ENCODE peak calls at places on chromosome 1, in four cellular contexts. K is endothelial cell of umbilical vein, M is kidney, N is IMR-90. R is an unnamed sample.

GRCh38 chr1:67945733-67946374 is 104.6 kb downstream of the DIRAS3 start:
- DNase-seq in K (no peak), M (no peak), N (peak; percentile 16), R (no peak)

GRCh38 chr1:58290685-58291372 is 255.7 kb downstream of the OMA1 start:
- DNase-seq in K (peak; percentile 12), M (no peak), N (peak; percentile 16), R (peak; percentile 21)

GRCh38 chr1:147541672-147542548 is 609 bp downstream of the BCL9 start:
- DNase-seq in K (no peak), M (peak; percentile 85), N (peak; percentile 39), R (peak; percentile 64)

GRCh38 chr1:119083479-119083878 is 57.0 kb downstream of the WARS2 start:
- DNase-seq in K (no peak), M (no peak), N (no peak), R (no peak)

GRCh38 chr1:9595968-9596340 is 7.2 kb downstream of the TMEM201 start:
- DNase-seq in K (no peak), M (no peak), N (no peak), R (no peak)

GRCh38 chr1:99726818-99727217 is 39.6 kb downstream of the FRRS1 start:
- DNase-seq in K (no peak), M (no peak), N (no peak), R (no peak)

GRCh38 chr1:102097451-102097850 is 100.7 kb upstream of the OLFM3 start:
- DNase-seq in K (no peak), M (no peak), N (no peak), R (no peak)

GRCh38 chr1:181131255-181131901 is 42.9 kb downstream of the IER5 start:
- DNase-seq in K (no peak), M (no peak), N (no peak), R (no peak)

GRCh38 chr1:111615874-111616715 is 3.5 kb upstream of the RAP1A start:
- DNase-seq in K (no peak), M (no peak), N (peak; percentile 32), R (no peak)

GRCh38 chr1:35702540-35702939 is 16.1 kb downstream of the C1orf216 start:
- DNase-seq in K (no peak), M (no peak), N (no peak), R (no peak)

GRCh38 chr1:44090409-44091252 is 28.0 kb upstream of the KLF17 start:
- DNase-seq in K (no peak), M (no peak), N (no peak), R (no peak)

GRCh38 chr1:211939876-211940468 is 95.4 kb downstream of the INTS7 start:
- DNase-seq in K (no peak), M (no peak), N (no peak), R (no peak)

GRCh38 chr1:65467536-65467935 is 47.1 kb downstream of the LEPR start:
- DNase-seq in K (no peak), M (no peak), N (peak; percentile 58), R (peak; percentile 67)

GRCh38 chr1:8962812-8963669 is 17.4 kb downstream of the CA6 start:
- DNase-seq in K (peak; percentile 40), M (no peak), N (no peak), R (no peak)

GRCh38 chr1:47440849-47441170 is 3.0 kb downstream of the FOXD2 start:
- DNase-seq in K (no peak), M (no peak), N (no peak), R (no peak)

GRCh38 chr1:156692409-156692957 is 12.9 kb downstream of the CRABP2 start:
- DNase-seq in K (no peak), M (no peak), N (no peak), R (no peak)

GRCh38 chr1:65423884-65424655 is 3.6 kb downstream of the LEPR start:
- DNase-seq in K (peak; percentile 86), M (no peak), N (peak; percentile 88), R (peak; percentile 83)

GRCh38 chr1:92484472-92485373 is 2.0 kb downstream of the GFI1 start:
- DNase-seq in K (peak; percentile 23), M (peak; percentile 79), N (no peak), R (peak; percentile 23)

GRCh38 chr1:70436617-70437236 is 25.7 kb downstream of the CTH start:
- DNase-seq in K (peak; percentile 21), M (no peak), N (peak; percentile 43), R (peak; percentile 68)

GRCh38 chr1:29398431-29398830 is 162.1 kb downstream of the PTPRU start:
- DNase-seq in K (no peak), M (no peak), N (no peak), R (peak; percentile 73)

DNA sequence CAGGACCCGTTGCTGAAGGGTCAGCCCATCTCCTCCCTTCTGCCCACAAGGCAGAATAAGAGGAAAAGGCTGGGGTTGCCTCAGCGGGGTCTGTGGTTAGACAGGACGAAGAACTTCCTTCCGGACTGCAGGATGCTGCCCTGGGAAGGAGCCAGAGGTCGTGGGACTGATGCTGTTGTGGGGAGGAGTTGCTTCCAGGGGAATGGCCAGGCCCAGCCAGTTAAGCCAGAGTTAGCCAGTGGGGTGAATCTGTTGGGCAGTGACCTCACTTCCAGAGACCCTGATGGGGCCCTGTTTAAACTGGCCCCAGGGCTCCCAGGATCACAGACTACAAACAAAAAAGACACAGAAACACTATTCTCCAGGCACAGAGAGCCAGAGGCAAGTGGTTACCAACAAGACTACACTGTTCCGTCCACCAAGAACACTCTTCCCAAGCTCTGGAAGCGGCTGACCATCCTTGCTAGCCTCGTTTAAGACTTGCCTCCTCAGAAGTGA is 13.0 kb downstream of the FAM229A start:
- DNase-seq in K (peak; percentile 86), M (peak; percentile 84), N (peak; percentile 81), R (peak; percentile 80)
- H3K9ac ChIP-seq in K (no peak overlapping the region), M (no peak overlapping the region), N (no peak overlapping the region), R (no peak overlapping the region)

DNA sequence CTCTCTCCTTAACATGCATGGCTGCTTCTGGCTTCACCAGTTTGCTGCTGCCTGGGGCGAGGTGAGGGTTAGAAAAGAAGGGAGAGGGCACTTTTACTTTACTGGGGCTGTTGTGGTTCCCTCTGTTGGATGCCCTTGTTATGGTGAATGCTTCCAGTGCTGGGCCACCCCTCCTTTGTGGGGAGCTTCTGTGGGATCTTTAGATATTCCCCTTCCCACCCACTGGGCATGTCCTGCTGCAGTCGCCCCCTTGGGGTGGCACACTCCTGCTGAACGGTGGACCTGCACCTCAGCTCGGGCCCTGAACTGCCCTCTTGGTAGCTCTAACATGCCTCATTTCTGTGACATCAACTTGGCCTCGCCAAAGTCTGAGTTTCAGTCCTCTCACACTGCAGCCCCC is 6.0 kb downstream of the TNN start:
- DNase-seq in K (no peak), M (no peak), N (no peak), R (no peak)
- TF ChIP-seq CTCF in K (no peak), M (no peak), N (no peak), R (no peak)

DNA sequence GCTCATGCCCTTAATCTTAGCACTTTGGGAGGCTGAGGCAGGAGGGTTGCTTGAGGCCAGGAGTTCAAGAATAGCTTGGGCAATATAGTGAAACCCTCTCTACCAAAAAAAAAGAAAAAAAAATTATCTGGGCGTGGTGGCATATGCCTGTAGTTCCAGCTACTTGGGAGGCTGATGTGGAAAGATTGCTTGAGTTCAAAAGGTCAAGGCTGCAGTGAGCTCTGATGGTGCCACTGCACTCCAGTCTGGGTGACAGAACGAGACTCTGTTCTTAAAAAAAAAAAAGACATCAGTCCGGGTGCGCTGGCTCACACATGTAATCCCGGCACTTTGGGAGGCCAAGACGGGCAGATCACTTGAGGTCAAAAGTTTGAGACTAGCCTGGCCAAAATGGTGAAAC is 251.1 kb upstream of the CACYBP start:
- DNase-seq in K (no peak), M (no peak), N (no peak), R (no peak)
- H3K9ac ChIP-seq in K (no peak overlapping the region), M (no peak overlapping the region), N (no peak overlapping the region), R (no peak overlapping the region)

GRCh38 chr1:26283871-26284596 is 4.1 kb downstream of the SH3BGRL3 start:
- DNase-seq in K (no peak), M (peak; percentile 72), N (no peak), R (no peak)

GRCh38 chr1:26287033-26287711 is 7.3 kb downstream of the SH3BGRL3 start:
- DNase-seq in K (no peak), M (peak; percentile 72), N (peak; percentile 21), R (no peak)

GRCh38 chr1:26286064-26286416 is 6.2 kb downstream of the SH3BGRL3 start:
- DNase-seq in K (no peak), M (peak; percentile 10), N (no peak), R (no peak)

GRCh38 chr1:26284597-26285351 is 4.9 kb downstream of the SH3BGRL3 start:
- DNase-seq in K (peak; percentile 83), M (peak; percentile 90), N (peak; percentile 97), R (peak; percentile 96)

GRCh38 chr1:26285366-26286063 is 5.6 kb downstream of the SH3BGRL3 start:
- DNase-seq in K (no peak), M (peak; percentile 61), N (no peak), R (no peak)
- TF ChIP-seq CTCF in K (peak; percentile 41), M (no peak), N (peak; percentile 28), R (peak; percentile 23)

GRCh38 chr1:205258313-205259176 is 30.8 kb downstream of the TMCC2 start:
- DNase-seq in K (no peak), M (no peak), N (peak; percentile 51), R (peak; percentile 26)
- H3K9ac ChIP-seq in K (no peak overlapping the region), M (no peak overlapping the region), N (no peak overlapping the region), R (no peak overlapping the region)

DNA sequence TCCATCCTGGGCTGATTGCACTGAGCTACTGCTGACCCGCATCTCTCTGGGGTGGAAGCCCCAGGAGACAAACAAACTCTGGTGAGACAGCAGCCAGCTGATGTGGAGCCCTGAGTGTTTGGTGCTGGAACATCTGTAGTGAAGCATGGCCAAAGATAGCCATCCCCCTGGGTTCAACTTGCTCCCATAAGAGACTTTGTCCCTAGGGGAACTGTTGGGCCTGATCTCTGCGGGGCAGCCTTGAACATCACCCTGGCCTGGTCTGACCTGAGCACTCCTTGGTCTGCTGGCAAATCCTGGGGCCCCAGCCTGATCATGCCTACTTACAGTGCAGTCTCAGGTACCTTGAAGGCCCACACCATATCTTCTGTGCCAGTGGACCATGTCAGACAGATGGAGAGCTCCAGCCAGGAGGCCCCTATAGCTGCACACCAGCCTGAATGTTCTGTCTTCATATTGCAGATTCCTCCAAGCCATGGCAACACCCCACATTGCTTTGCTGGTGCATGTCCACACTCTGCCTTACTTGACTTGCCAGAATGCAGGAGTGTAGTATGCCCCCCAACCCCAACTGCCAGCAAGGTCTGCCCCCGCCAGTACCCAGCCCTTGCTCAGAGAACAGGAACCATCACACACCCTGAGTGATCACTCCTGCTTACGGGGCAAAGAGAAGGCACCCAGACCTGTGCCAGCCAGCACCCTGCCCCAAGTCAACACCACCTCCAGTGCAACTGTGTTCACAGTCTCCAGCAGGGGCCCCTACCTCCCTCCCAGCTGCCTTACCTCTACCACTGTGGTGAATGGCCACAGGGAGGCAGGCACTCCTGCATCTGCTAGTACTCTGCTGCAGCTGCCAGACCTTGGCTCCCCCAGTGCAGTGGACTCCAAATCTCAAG is 690.5 kb upstream of the NR5A2 start:
- DNase-seq in K (no peak), M (no peak), N (no peak), R (no peak)
- TF ChIP-seq CTCF in K (no peak), M (no peak), N (no peak), R (no peak)

GRCh38 chr1:2314297-2314802 is 77.0 kb downstream of the MORN1 start:
- DNase-seq in K (no peak), M (peak; percentile 93), N (peak; percentile 36), R (peak; percentile 64)
- H3K9ac ChIP-seq in K (peak overlapping the region; percentile 37), M (peak overlapping the region; percentile 24), N (peak overlapping the region; percentile 82), R (peak overlapping the region; percentile 64)

DNA sequence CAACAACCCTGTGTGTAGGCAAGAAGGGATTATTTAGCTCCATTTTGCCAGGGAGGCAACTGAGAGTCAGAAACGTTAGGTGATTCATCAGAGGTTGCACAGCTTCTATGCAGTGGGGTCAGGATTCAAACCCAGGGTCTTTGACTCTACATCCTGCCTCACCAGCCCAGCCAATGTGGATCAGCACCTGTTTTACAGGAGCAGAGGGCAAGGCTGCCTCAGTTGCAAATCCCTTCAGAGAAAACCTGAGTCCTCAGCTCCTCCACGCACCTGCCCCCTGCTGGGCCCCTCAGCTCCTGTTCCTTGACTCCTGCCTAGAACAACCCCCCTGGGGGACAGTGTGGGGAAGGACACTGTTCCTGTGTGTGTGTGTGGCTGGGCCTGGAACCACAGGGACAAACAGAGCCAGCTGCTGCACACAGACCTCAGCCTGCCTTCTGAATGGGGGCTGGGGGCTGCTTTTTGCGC is 61.6 kb downstream of the LRRN2 start:
- DNase-seq in K (no peak), M (peak; percentile 52), N (no peak), R (no peak)
- TF ChIP-seq CTCF in K (peak; percentile 21), M (no peak), N (peak; percentile 23), R (peak; percentile 17)